ENCODE peak calls at places on chromosome 7, in five cellular contexts. E, B, Z, G and M are unnamed samples.

GRCh38 chr7:50696810-50697582 is 85.7 kb downstream of the GRB10 start:
- DNase-seq in E (no peak), B (no peak), Z (peak; percentile 8), G (no peak), M (peak; percentile 64)

GRCh38 chr7:106138776-106139175 is 26.7 kb upstream of the SYPL1 start:
- DNase-seq in E (no peak), B (no peak), Z (no peak), G (no peak), M (no peak)

GRCh38 chr7:64628721-64629120 is 37.2 kb upstream of the ZNF107 start:
- DNase-seq in E (no peak), B (no peak), Z (no peak), G (no peak), M (no peak)

GRCh38 chr7:79965946-79966345 is 168.7 kb upstream of the GNAI1 start:
- DNase-seq in E (no peak), B (no peak), Z (no peak), G (no peak), M (no peak)

GRCh38 chr7:67423058-67423457 is 426.4 kb downstream of the TYW1 start:
- DNase-seq in E (no peak), B (no peak), Z (no peak), G (no peak), M (peak; percentile 22)

GRCh38 chr7:155402941-155403340 is 55.0 kb upstream of the EN2 start:
- DNase-seq in E (no peak), B (no peak), Z (no peak), G (no peak), M (no peak)

GRCh38 chr7:129649128-129649690 is 37.7 kb downstream of the NRF1 start:
- DNase-seq in E (no peak), B (no peak), Z (no peak), G (no peak), M (no peak)

GRCh38 chr7:87216701-87217508 is 2.6 kb downstream of the TMEM243 start:
- DNase-seq in E (peak; percentile 97), B (no peak), Z (no peak), G (no peak), M (no peak)

GRCh38 chr7:129146237-129146979 is 1.9 kb downstream of the TSPAN33 start:
- DNase-seq in E (peak; percentile 88), B (no peak), Z (no peak), G (no peak), M (no peak)

GRCh38 chr7:157903296-157903695 is 566.5 kb downstream of the DNAJB6 start:
- DNase-seq in E (no peak), B (no peak), Z (no peak), G (no peak), M (no peak)

GRCh38 chr7:40714338-40715052 is 579.7 kb downstream of the SUGCT start:
- DNase-seq in E (no peak), B (no peak), Z (no peak), G (no peak), M (no peak)

GRCh38 chr7:35398518-35398917 is 144.6 kb upstream of the TBX20 start:
- DNase-seq in E (no peak), B (no peak), Z (no peak), G (no peak), M (no peak)

GRCh38 chr7:134078991-134079390 is 48.1 kb upstream of the LRGUK start:
- DNase-seq in E (no peak), B (no peak), Z (no peak), G (no peak), M (peak; percentile 9)

GRCh38 chr7:123154231-123154860 is 45.4 kb downstream of the SLC13A1 start:
- DNase-seq in E (peak; percentile 43), B (peak; percentile 56), Z (peak; percentile 90), G (peak; percentile 81), M (peak; percentile 87)

GRCh38 chr7:123155571-123155970 is 44.2 kb downstream of the SLC13A1 start:
- DNase-seq in E (no peak), B (no peak), Z (no peak), G (no peak), M (no peak)

GRCh38 chr7:123157606-123158005 is 42.2 kb downstream of the SLC13A1 start:
- DNase-seq in E (no peak), B (no peak), Z (no peak), G (no peak), M (no peak)
- TF ChIP-seq JUND in E (no peak), B (no peak), Z (no peak), G (no peak), M (no peak)

GRCh38 chr7:121205777-121206176 is 123.0 kb upstream of the WNT16 start:
- DNase-seq in E (no peak), B (no peak), Z (no peak), G (no peak), M (no peak)

GRCh38 chr7:121202834-121203233 is 126.0 kb upstream of the WNT16 start:
- DNase-seq in E (no peak), B (no peak), Z (peak; percentile 3), G (no peak), M (no peak)

GRCh38 chr7:121198502-121198901 is 130.3 kb upstream of the WNT16 start:
- DNase-seq in E (no peak), B (no peak), Z (no peak), G (no peak), M (no peak)

GRCh38 chr7:121204537-121204936 is 124.3 kb upstream of the WNT16 start:
- DNase-seq in E (no peak), B (no peak), Z (no peak), G (no peak), M (no peak)

GRCh38 chr7:121202125-121202524 is 126.7 kb upstream of the WNT16 start:
- DNase-seq in E (no peak), B (no peak), Z (no peak), G (no peak), M (no peak)
- TF ChIP-seq JUND in E (no peak), B (no peak), Z (no peak), G (no peak), M (no peak)

DNA sequence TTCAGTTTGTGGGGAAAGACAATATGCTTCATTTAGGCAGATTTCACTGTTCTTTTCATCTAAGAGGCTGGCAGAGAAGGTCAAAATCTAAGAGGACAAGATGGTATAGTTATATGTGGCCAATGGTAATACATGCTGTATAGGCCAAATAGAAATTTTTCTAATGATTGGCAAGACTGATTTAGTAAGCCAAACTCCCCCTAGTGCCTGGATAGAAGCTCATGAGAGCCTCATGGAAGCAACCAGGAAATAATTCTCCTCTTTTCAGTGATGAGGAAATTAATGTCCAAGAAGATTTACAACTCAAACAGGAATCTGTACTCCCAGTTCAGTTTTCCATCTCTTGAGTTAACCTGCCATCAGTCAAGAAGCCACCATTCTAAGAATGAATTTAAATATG is 253.6 kb upstream of the PHF14 start:
- DNase-seq in E (no peak), B (no peak), Z (peak; percentile 8), G (no peak), M (no peak)
- TF ChIP-seq JUND in E (no peak), B (no peak), Z (no peak), G (no peak), M (no peak)

GRCh38 chr7:6226194-6226799 is 46.1 kb downstream of the CYTH3 start:
- DNase-seq in E (no peak), B (no peak), Z (no peak), G (no peak), M (no peak)

GRCh38 chr7:6231184-6231583 is 41.2 kb downstream of the CYTH3 start:
- DNase-seq in E (no peak), B (no peak), Z (no peak), G (no peak), M (no peak)

GRCh38 chr7:6228363-6228762 is 44.1 kb downstream of the CYTH3 start:
- DNase-seq in E (no peak), B (peak; percentile 62), Z (no peak), G (no peak), M (no peak)

GRCh38 chr7:6228865-6229264 is 43.6 kb downstream of the CYTH3 start:
- DNase-seq in E (peak; percentile 40), B (peak; percentile 70), Z (no peak), G (no peak), M (no peak)

DNA sequence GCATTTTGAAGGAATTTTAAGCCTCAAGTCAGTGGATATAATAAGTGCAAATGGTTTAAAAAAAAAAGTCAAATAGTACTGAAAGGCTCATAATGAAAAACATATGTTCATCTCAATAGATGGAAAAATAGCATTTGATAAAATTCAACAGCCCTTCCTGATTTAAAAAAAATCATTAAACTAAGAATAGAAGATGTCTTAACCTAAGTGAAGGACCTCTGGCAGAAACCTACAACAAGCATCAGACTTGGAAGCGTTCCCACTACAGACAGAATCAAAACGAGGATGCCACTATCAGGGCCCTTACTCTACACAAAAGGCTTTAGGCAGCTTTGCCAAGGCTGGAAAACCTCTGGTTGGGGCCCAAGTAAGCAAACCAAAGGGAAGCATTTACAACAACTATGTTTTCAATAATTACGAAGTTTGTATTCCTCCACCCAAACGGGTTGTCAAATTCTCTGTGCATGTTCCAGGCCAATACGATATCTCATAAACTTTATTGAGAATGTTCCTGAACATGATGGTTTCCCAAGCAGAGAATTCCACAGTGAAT is 45.1 kb downstream of the CYTH3 start:
- DNase-seq in E (no peak), B (no peak), Z (no peak), G (no peak), M (no peak)
- TF ChIP-seq JUND in E (no peak), B (no peak), Z (no peak), G (no peak), M (no peak)

GRCh38 chr7:142772051-142772450 is 1.3 kb downstream of the PRSS2 start:
- DNase-seq in E (no peak), B (no peak), Z (no peak), G (no peak), M (no peak)

GRCh38 chr7:142773230-142773629 is 2.5 kb downstream of the PRSS2 start:
- DNase-seq in E (no peak), B (no peak), Z (no peak), G (no peak), M (no peak)

GRCh38 chr7:142773937-142774744 is 3.4 kb downstream of the PRSS2 start:
- DNase-seq in E (no peak), B (no peak), Z (no peak), G (no peak), M (no peak)

GRCh38 chr7:142770720-142771352 is at the start of gene PRSS2:
- DNase-seq in E (peak; percentile 12), B (no peak), Z (no peak), G (no peak), M (no peak)

DNA sequence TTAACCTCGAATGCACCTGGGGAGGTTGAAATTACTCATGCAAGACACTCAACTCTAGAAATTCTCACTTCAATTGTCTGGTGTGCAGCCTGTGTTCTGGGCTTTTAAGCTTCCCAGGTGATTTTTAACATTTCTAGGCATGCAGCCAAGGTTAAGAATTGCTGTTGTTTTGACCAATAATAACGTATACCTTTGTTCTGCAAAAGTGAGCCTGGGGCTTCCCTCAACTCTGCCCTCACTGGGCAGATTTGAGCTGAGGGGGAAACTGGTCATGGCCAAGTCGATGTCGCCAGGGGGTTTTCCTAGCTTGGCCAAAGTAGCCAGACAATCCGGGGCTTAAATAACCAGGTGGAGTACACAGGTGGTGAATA is 568 bp downstream of the PRSS2 start:
- DNase-seq in E (peak; percentile 73), B (no peak), Z (no peak), G (no peak), M (no peak)
- TF ChIP-seq JUND in E (no peak), B (no peak), Z (no peak), G (no peak), M (no peak)

GRCh38 chr7:12369700-12370099 is 34.0 kb downstream of the VWDE start:
- DNase-seq in E (no peak), B (no peak), Z (no peak), G (no peak), M (no peak)
- TF ChIP-seq JUND in E (no peak), B (no peak), Z (no peak), G (no peak), M (no peak)

GRCh38 chr7:105046414-105046813 is 32.4 kb downstream of the KMT2E start:
- DNase-seq in E (no peak), B (no peak), Z (no peak), G (no peak), M (no peak)
- TF ChIP-seq JUND in E (no peak), B (no peak), Z (no peak), G (no peak), M (no peak)

GRCh38 chr7:116527521-116527920 is 2.7 kb downstream of the CAV1 start:
- DNase-seq in E (no peak), B (no peak), Z (no peak), G (no peak), M (no peak)
- TF ChIP-seq JUND in E (no peak), B (no peak), Z (no peak), G (no peak), M (no peak)